ENCODE peak calls at places on chromosome 18, in five cellular contexts. N is left ventricle myocardium inferior, M is AG04449, B is mesothelial cell of epicardium, Z is psoas muscle. R is an unnamed sample.

GRCh38 chr18:13501896-13502295 is 224.5 kb downstream of the FAM210A start:
- DNase-seq in N (no peak), M (no peak), B (no peak), Z (no peak), R (no peak)

GRCh38 chr18:75588412-75588811 is 160.9 kb upstream of the SMIM21 start:
- DNase-seq in N (no peak), M (no peak), B (no peak), Z (no peak), R (no peak)

GRCh38 chr18:72456802-72457201 is 87.3 kb downstream of the CBLN2 start:
- DNase-seq in N (no peak), M (no peak), B (no peak), Z (no peak), R (no peak)

GRCh38 chr18:46322411-46322891 is 218.3 kb downstream of the HAUS1 start:
- DNase-seq in N (no peak), M (no peak), B (no peak), Z (no peak), R (no peak)

GRCh38 chr18:48662021-48662661 is 123.3 kb downstream of the CTIF start:
- DNase-seq in N (no peak), M (peak), B (no peak), Z (no peak), R (peak)

GRCh38 chr18:35117951-35118411 is 76.8 kb downstream of the MAPRE2 start:
- DNase-seq in N (no peak), M (peak), B (no peak), Z (peak), R (no peak)

GRCh38 chr18:47964086-47964485 is 33.6 kb upstream of the SMAD2 start:
- DNase-seq in N (no peak), M (no peak), B (no peak), Z (no peak), R (no peak)

GRCh38 chr18:69957071-69957620 is 9.5 kb upstream of the CD226 start:
- DNase-seq in N (no peak), M (no peak), B (no peak), Z (no peak), R (no peak)

GRCh38 chr18:6328624-6329016 is 86.1 kb downstream of the L3MBTL4 start:
- DNase-seq in N (no peak), M (no peak), B (no peak), Z (no peak), R (no peak)

GRCh38 chr18:48790226-48790863 is 160.4 kb downstream of the SMAD7 start:
- DNase-seq in N (peak), M (no peak), B (no peak), Z (peak), R (no peak)

GRCh38 chr18:69680128-69680527 is 267.5 kb downstream of the CD226 start:
- DNase-seq in N (no peak), M (no peak), B (no peak), Z (no peak), R (no peak)

GRCh38 chr18:58272779-58273500 is 228.9 kb downstream of the NEDD4L start:
- DNase-seq in N (no peak), M (no peak), B (no peak), Z (no peak), R (no peak)

GRCh38 chr18:46134920-46135675 is 30.9 kb downstream of the HAUS1 start:
- DNase-seq in N (no peak), M (no peak), B (no peak), Z (peak), R (no peak)

GRCh38 chr18:73924836-73925235 is 222.8 kb downstream of the FBXO15 start:
- DNase-seq in N (no peak), M (no peak), B (no peak), Z (no peak), R (no peak)

GRCh38 chr18:63299837-63300787 is 19.5 kb downstream of the BCL2 start:
- DNase-seq in N (no peak), M (peak), B (no peak), Z (no peak), R (no peak)

GRCh38 chr18:11827963-11828362 is 23.2 kb upstream of the CHMP1B start:
- DNase-seq in N (no peak), M (no peak), B (no peak), Z (no peak), R (no peak)

GRCh38 chr18:55869965-55870585 is 282.1 kb upstream of the TCF4 start:
- DNase-seq in N (peak), M (no peak), B (no peak), Z (peak), R (no peak)

GRCh38 chr18:5582054-5582453 is 38.3 kb upstream of the EPB41L3 start:
- DNase-seq in N (no peak), M (no peak), B (no peak), Z (no peak), R (peak)

GRCh38 chr18:36706313-36706881 is 122.4 kb downstream of the TPGS2 start:
- DNase-seq in N (no peak), M (no peak), B (no peak), Z (no peak), R (no peak)

GRCh38 chr18:67520276-67521035 is 3.9 kb upstream of the DSEL start:
- DNase-seq in N (no peak), M (peak), B (no peak), Z (no peak), R (peak)

GRCh38 chr18:48834421-48835011 is 116.2 kb downstream of the SMAD7 start:
- DNase-seq in N (peak), M (peak), B (no peak), Z (peak), R (peak)

GRCh38 chr18:42654561-42654960 is 460.9 kb downstream of the RIT2 start:
- DNase-seq in N (no peak), M (no peak), B (no peak), Z (no peak), R (no peak)

GRCh38 chr18:44802508-44802907 is 121.8 kb downstream of the SETBP1 start:
- DNase-seq in N (no peak), M (no peak), B (no peak), Z (no peak), R (no peak)

GRCh38 chr18:29181151-29181901 is 1004.4 kb upstream of the CDH2 start:
- DNase-seq in N (no peak), M (peak), B (no peak), Z (no peak), R (peak)

GRCh38 chr18:56115072-56116038 is 523.0 kb downstream of the TXNL1 start:
- DNase-seq in N (no peak), M (no peak), B (no peak), Z (no peak), R (no peak)

GRCh38 chr18:25496544-25496943 is 144.6 kb upstream of the ZNF521 start:
- DNase-seq in N (no peak), M (no peak), B (no peak), Z (no peak), R (no peak)

GRCh38 chr18:46013484-46014189 is 46.5 kb upstream of the EPG5 start:
- DNase-seq in N (no peak), M (no peak), B (no peak), Z (no peak), R (no peak)

GRCh38 chr18:73741946-73742345 is 405.7 kb downstream of the FBXO15 start:
- DNase-seq in N (no peak), M (no peak), B (no peak), Z (no peak), R (no peak)

GRCh38 chr18:69890558-69890957 is 57.1 kb downstream of the CD226 start:
- DNase-seq in N (no peak), M (no peak), B (no peak), Z (no peak), R (no peak)

GRCh38 chr18:57801379-57802165 is 1.5 kb downstream of the ATP8B1 start:
- DNase-seq in N (no peak), M (no peak), B (no peak), Z (no peak), R (no peak)

GRCh38 chr18:32958746-32959145 is 185.9 kb upstream of the KLHL14 start:
- DNase-seq in N (no peak), M (no peak), B (no peak), Z (no peak), R (no peak)

GRCh38 chr18:32956591-32957310 is 183.9 kb upstream of the KLHL14 start:
- DNase-seq in N (no peak), M (no peak), B (no peak), Z (no peak), R (peak)
- TF ChIP-seq CTCF in N (no peak), M (no peak), B (no peak), Z (no peak), R (peak)

DNA sequence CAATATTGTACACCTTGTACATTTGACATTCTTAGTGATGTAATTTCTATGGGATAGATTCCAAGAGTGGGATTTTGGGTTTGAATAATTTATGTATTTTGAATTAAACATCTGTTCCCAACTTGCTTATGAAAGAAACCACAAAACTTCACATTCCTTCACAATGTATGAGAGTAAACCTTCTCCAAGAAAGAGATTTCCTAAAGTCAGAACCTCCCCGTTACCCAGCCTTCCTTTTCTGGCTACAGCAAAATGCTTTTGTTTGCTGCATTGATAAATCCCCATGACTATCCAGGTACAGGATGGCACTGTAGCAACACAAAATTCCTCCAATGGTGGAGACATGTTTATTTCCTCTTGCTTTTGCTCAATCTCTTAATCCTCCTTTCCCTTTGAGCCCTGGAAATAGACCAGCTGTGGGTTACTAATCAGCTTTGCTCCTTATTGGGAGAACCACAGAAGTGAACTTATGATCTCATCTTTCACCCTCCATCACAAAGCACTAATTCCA is 58.4 kb upstream of the GALR1 start:
- DNase-seq in N (no peak), M (no peak), B (no peak), Z (no peak), R (no peak)
- TF ChIP-seq CTCF in N (no peak), M (no peak), B (no peak), Z (no peak), R (no peak)

DNA sequence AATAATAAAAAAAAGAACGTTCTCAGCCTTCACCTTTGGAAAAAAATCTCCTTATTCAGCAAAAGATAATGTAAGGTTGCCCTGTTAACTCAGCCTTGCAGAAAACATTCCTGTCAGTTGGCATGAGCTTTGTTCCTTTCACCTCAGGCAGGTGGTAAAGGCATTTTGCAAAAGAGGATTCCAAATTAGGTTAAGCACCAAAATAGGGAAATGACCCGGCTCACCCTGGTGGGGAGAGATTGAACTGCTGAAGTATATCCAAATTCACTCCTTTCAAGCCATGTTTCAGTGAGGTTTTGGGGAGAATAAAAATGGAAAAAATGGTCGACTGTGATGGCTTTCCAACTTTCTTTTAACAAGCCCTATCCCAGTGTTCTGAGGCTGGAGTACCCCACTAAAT is 1988.8 kb upstream of the PIK3C3 start:
- DNase-seq in N (no peak), M (no peak), B (no peak), Z (no peak), R (no peak)
- TF ChIP-seq CTCF in N (no peak), M (peak), B (peak), Z (no peak), R (no peak)

DNA sequence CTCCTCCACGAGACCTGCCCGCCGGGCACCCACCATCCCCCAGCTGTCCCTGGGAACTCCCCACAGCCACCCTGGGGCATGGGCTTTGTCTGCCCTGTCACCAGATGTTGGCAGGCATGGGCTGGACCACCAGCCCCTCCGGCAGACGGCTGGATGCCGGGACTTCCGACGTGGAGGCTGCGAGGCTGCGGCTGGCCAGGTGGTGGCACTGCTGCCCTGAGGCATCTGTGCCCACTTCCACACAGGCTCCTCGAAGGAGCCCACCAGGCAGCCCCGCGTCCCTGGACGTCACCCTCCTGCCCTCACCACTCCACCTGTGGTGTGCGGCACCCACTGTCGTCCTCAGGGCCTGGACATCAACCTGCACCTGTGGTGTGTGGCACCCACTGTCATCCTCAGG is 319.9 kb upstream of the SALL3 start:
- DNase-seq in N (no peak), M (no peak), B (no peak), Z (no peak), R (no peak)
- TF ChIP-seq CTCF in N (peak), M (no peak), B (no peak), Z (no peak), R (no peak)

GRCh38 chr18:51668101-51668500 is 470.6 kb upstream of the MEX3C start:
- DNase-seq in N (peak), M (peak), B (peak), Z (peak), R (no peak)
- TF ChIP-seq CTCF in N (peak), M (peak), B (peak), Z (peak), R (peak)

GRCh38 chr18:629303-630150 is 27.9 kb upstream of the TYMS start:
- DNase-seq in N (no peak), M (no peak), B (no peak), Z (no peak), R (no peak)
- TF ChIP-seq CTCF in N (no peak), M (no peak), B (peak), Z (no peak), R (no peak)

GRCh38 chr18:8517276-8517675 is 92.0 kb upstream of the RAB12 start:
- DNase-seq in N (no peak), M (no peak), B (no peak), Z (no peak), R (no peak)
- TF ChIP-seq CTCF in N (no peak), M (no peak), B (no peak), Z (no peak), R (no peak)

GRCh38 chr18:7735194-7735593 is 168.1 kb downstream of the PTPRM start:
- DNase-seq in N (no peak), M (no peak), B (no peak), Z (no peak), R (no peak)
- TF ChIP-seq CTCF in N (peak), M (peak), B (no peak), Z (peak), R (peak)

DNA sequence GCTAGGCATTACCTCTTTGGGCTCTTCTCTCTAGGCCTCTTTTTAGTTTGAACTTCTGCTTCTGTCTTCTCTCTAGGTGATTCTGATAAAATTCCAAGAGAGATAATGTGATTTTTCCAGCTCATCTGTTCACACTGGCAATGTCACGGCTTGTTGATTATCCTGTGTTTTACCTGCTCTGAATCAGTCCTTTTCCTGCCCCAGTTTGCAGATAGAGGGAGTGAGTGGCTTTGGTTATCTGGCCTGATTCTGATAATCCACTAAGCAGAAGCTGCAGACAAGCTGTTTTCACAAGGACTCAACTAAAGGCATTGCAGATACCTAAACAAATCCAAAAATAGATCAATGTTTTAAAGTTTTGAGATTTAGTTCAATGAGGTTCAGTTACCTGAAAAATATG is 111.9 kb downstream of the DCC start:
- DNase-seq in N (no peak), M (no peak), B (no peak), Z (no peak), R (no peak)
- TF ChIP-seq CTCF in N (no peak), M (no peak), B (no peak), Z (no peak), R (no peak)

GRCh38 chr18:24403076-24403475 is 5.5 kb upstream of the OSBPL1A start:
- DNase-seq in N (no peak), M (no peak), B (no peak), Z (no peak), R (no peak)

GRCh38 chr18:24400587-24400986 is 3.0 kb upstream of the OSBPL1A start:
- DNase-seq in N (no peak), M (no peak), B (no peak), Z (no peak), R (no peak)

GRCh38 chr18:24398515-24398914 is 891 bp upstream of the OSBPL1A start:
- DNase-seq in N (no peak), M (no peak), B (no peak), Z (peak), R (no peak)

GRCh38 chr18:24404591-24404990 is 7.0 kb upstream of the OSBPL1A start:
- DNase-seq in N (no peak), M (no peak), B (no peak), Z (no peak), R (no peak)

GRCh38 chr18:24402209-24402785 is 4.7 kb upstream of the OSBPL1A start:
- DNase-seq in N (no peak), M (no peak), B (no peak), Z (no peak), R (no peak)
- TF ChIP-seq CTCF in N (peak), M (peak), B (no peak), Z (no peak), R (peak)